ENCODE peak calls at places on chromosomes 12 and 14, in six cellular contexts. F is astrocyte of the cerebellum, B is endothelial cell, Q is heart left ventricle, X is heart right ventricle, I is lower leg skin. S is an unnamed sample.
A peak's percentile ranks its signal among the peaks of the same experiment; 100 is the strongest.

GRCh38 chr14:68014771-68015170 is 195.2 kb downstream of the RAD51B start:
- DNase-seq in I (no peak), F (no peak), Q (no peak), B (no peak), X (no peak), S (no peak)

GRCh38 chr12:25725874-25726273 is 172.8 kb upstream of the LMNTD1 start:
- DNase-seq in B (no peak), Q (no peak), F (no peak), I (peak; percentile 25), X (no peak), S (no peak)

GRCh38 chr12:61916856-61917255 is 343.3 kb upstream of the USP15 start:
- DNase-seq in I (no peak), X (no peak), Q (no peak), F (no peak), B (no peak), S (no peak)

GRCh38 chr14:37559386-37559785 is 35.7 kb downstream of the FOXA1 start:
- DNase-seq in B (no peak), Q (no peak), X (no peak), I (no peak), F (peak; percentile 28), S (no peak)

GRCh38 chr12:111953455-111953854 is 59.5 kb downstream of the TMEM116 start:
- DNase-seq in F (no peak), Q (no peak), I (no peak), X (no peak), B (no peak), S (no peak)

GRCh38 chr12:79378496-79378895 is 312.3 kb downstream of the PAWR start:
- DNase-seq in Q (no peak), X (no peak), F (peak; percentile 20), B (no peak), I (no peak), S (no peak)

GRCh38 chr14:88128811-88129210 is 123.9 kb downstream of the GPR65 start:
- DNase-seq in B (no peak), I (no peak), F (no peak), X (no peak), Q (no peak), S (no peak)

GRCh38 chr12:97385121-97385520 is 77.5 kb upstream of the RMST start:
- DNase-seq in Q (no peak), B (no peak), X (no peak), I (no peak), F (no peak), S (no peak)

GRCh38 chr12:70645494-70646317 is 8.5 kb upstream of the PTPRB start:
- DNase-seq in X (peak; percentile 67), Q (peak; percentile 63), I (peak; percentile 34), F (peak; percentile 87), B (peak; percentile 28), S (peak; percentile 57)

GRCh38 chr14:63045612-63046320 is 508 bp upstream of the KCNH5 start:
- DNase-seq in F (peak; percentile 9), X (no peak), Q (peak; percentile 16), B (peak; percentile 57), I (no peak), S (peak; percentile 92)

GRCh38 chr12:49264466-49264872 is 413 bp upstream of the TUBA1C start:
- DNase-seq in I (no peak), F (no peak), X (no peak), B (peak; percentile 50), Q (no peak), S (no peak)

GRCh38 chr12:42298887-42299286 is 27.0 kb downstream of the ZCRB1 start:
- DNase-seq in I (no peak), Q (no peak), B (no peak), F (no peak), X (no peak), S (no peak)

GRCh38 chr12:42291680-42292079 is 34.2 kb downstream of the ZCRB1 start:
- DNase-seq in F (no peak), Q (no peak), X (no peak), I (no peak), B (no peak), S (no peak)

GRCh38 chr12:42299392-42300308 is 26.2 kb downstream of the ZCRB1 start:
- DNase-seq in F (no peak), I (no peak), X (no peak), Q (no peak), B (no peak), S (no peak)

DNA sequence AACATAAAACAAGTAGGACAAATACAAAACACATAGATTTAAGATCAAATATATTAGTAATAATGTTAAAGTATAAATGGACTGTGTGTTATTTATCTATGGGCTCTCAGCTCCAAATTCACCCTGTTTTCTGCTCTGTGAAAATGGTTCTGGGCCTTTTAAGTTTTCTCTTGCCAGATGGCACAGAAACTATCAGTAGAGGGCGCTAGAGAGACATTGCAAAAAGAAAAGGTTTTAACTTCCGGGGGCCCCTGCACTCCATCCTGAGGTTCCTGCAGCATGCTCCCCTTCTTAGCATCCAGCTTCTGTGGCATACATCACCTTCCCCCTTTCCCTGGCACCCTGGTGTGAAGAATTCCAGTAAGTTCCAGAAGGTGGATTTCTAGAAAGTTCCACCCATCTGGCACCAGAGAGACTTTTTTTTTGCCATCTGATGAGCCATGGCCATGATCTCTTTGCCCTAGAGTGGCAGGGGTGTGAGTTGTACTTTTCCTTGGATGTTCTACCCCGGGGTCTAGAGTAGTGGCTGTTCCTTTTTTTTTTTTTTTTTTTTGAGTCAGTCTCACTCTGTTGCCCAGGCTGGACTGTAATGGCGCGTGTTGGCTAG is 29.3 kb downstream of the ZCRB1 start:
- DNase-seq in F (no peak), X (no peak), I (no peak), B (no peak), Q (no peak), S (no peak)
- TF ChIP-seq CTCF in F (peak; percentile 48), X (peak; percentile 23), I (no peak), B (peak; percentile 79), Q (peak; percentile 26), S (peak; percentile 71)

GRCh38 chr14:95659986-95660385 is 26.2 kb upstream of the TCL1B start:
- DNase-seq in I (no peak), F (no peak), B (no peak), X (no peak), Q (no peak), S (no peak)
- TF ChIP-seq CTCF in I (no peak), F (no peak), B (no peak), X (no peak), Q (no peak), S (no peak)

GRCh38 chr12:43914923-43915468 is 79.1 kb downstream of the TMEM117 start:
- DNase-seq in X (no peak), F (no peak), B (no peak), I (no peak), Q (no peak), S (no peak)
- TF ChIP-seq CTCF in X (no peak), F (peak; percentile 10), B (no peak), I (no peak), Q (no peak), S (peak; percentile 65)

GRCh38 chr12:90989617-90990232 is 15.0 kb downstream of the EPYC start:
- DNase-seq in I (no peak), X (peak; percentile 8), F (no peak), Q (no peak), B (no peak), S (no peak)

GRCh38 chr12:90987101-90987500 is 17.7 kb downstream of the EPYC start:
- DNase-seq in B (no peak), F (peak; percentile 9), I (no peak), Q (no peak), X (no peak), S (no peak)

GRCh38 chr12:90991952-90992465 is 12.8 kb downstream of the EPYC start:
- DNase-seq in B (no peak), X (no peak), I (no peak), F (no peak), Q (no peak), S (no peak)

GRCh38 chr12:90984114-90984513 is 20.7 kb downstream of the EPYC start:
- DNase-seq in I (no peak), F (no peak), Q (no peak), B (no peak), X (no peak), S (peak; percentile 46)

GRCh38 chr12:90987520-90987919 is 17.3 kb downstream of the EPYC start:
- DNase-seq in F (no peak), Q (no peak), I (no peak), X (no peak), B (no peak), S (no peak)
- TF ChIP-seq CTCF in F (no peak), Q (no peak), I (no peak), X (no peak), B (peak; percentile 48), S (peak; percentile 52)

DNA sequence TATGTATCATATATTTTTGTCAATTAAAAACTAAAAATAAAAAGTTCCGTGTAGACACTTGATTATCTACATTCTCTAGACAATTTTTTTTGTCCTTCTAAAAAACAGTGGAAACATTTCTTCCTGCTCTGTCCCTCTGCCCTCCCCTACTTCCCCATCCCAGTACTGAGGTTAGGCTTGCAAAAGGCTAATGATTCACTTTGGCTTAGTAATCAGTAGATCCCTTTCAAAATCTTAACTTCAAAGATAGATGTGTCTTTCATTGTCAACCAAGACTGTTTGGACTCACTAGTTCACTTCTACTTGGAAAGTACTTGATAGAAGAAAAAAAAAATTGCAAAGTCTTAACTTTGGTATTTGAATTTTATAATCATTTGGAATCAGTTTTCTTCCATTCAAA is 3.8 kb downstream of the SETD3 start:
- DNase-seq in X (no peak), I (no peak), F (no peak), B (no peak), Q (no peak), S (no peak)
- TF ChIP-seq CTCF in X (no peak), I (no peak), F (no peak), B (no peak), Q (no peak), S (no peak)

DNA sequence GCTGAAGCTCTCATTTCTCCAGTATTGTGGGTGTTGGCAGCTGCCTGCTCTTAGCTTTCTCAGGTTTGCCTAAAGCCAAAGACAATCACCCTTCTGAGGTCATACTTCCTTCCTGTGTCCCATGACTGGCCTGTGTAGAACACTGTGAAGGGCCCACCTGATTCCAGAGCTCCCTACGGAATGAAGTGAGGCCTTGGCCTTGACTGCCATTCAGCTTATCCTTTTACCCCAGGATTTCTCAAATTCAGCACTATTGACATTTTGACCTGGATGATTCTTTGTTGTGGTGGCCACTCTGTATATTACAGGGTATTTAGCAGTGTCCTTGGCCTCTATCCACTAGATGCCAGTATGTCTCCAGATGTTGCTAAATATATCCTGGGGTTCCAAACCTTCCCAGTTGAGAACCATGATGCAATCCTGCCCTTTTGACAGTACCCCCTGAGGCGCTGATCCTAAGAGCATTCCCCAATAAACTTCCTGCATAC is 112.3 kb upstream of the KRR1 start:
- DNase-seq in X (no peak), I (no peak), F (no peak), B (no peak), Q (no peak), S (peak; percentile 46)
- TF ChIP-seq CTCF in X (peak; percentile 25), I (no peak), F (no peak), B (no peak), Q (no peak), S (peak; percentile 65)

S was measured in H9.